ENCODE peak calls at places on chromosomes 4 and X, in ten cellular contexts. G is naive thymus-derived CD8-positive, alpha-beta T cell; L is COR-L47; V is A172; D is ascending aorta; S is CD8-positive, alpha-beta memory T cell; Y is stimulated activated CD4-positive, alpha-beta T cell treated with anti-CD3 and anti-CD28 coated beads, TNF-alpha, amount 100 ng/mL, for 48 hours; Q is ELR; E is NCI-H1092; I is stimulated activated CD8-positive, alpha-beta memory T cell treated with anti-CD3 and anti-CD28 coated beads, Interleukin-7, amount 100 ng/mL, for 24 hours. B is an unnamed sample.

GRCh38 chr4:150145090-150145949 is 67.1 kb downstream of the DCLK2 start:
- DNase-seq in G (no peak), L (no peak), V (peak), D (no peak), S (no peak), Y (no peak), Q (peak), E (no peak), I (no peak), B (no peak)

GRCh38 chrX:135544338-135544948 is 24.0 kb downstream of the INTS6L start:
- DNase-seq in G (no peak), L (no peak), V (no peak), D (no peak), S (no peak), Y (no peak), Q (no peak), E (no peak), I (no peak), B (no peak)

GRCh38 chrX:133645251-133645650 is 230.0 kb upstream of the GPC4 start:
- DNase-seq in G (no peak), L (no peak), V (no peak), D (no peak), S (no peak), Y (no peak), Q (no peak), E (no peak), I (no peak), B (no peak)

GRCh38 chrX:38804481-38805293 is 3.4 kb downstream of the MID1IP1 start:
- DNase-seq in G (peak), L (no peak), V (no peak), D (peak), S (no peak), Y (no peak), Q (peak), E (no peak), I (no peak), B (no peak)

GRCh38 chrX:117895418-117895817 is 221.2 kb downstream of the KLHL13 start:
- DNase-seq in G (no peak), L (no peak), V (no peak), D (no peak), S (no peak), Y (no peak), Q (no peak), E (no peak), I (no peak), B (no peak)

GRCh38 chr4:169621754-169622481 is 1.5 kb downstream of the CLCN3 start:
- DNase-seq in G (no peak), L (peak), V (peak), D (no peak), S (peak), Y (no peak), Q (peak), E (no peak), I (no peak), B (no peak)

GRCh38 chrX:135596495-135596894 is 76.0 kb downstream of the INTS6L start:
- DNase-seq in G (peak), L (peak), V (peak), D (no peak), S (peak), Y (peak), Q (peak), E (peak), I (peak), B (no peak)

GRCh38 chrX:146863566-146863965 is 49.0 kb upstream of the CXorf51A start:
- DNase-seq in G (no peak), L (no peak), V (no peak), D (no peak), S (no peak), Y (no peak), Q (peak), E (no peak), I (no peak), B (no peak)

GRCh38 chr4:85149656-85150055 is 183.2 kb upstream of the WDFY3 start:
- DNase-seq in G (no peak), L (no peak), V (no peak), D (no peak), S (no peak), Y (no peak), Q (peak), E (no peak), I (no peak), B (no peak)

GRCh38 chr4:160983035-160983434 is 1180.8 kb downstream of the FSTL5 start:
- DNase-seq in G (no peak), L (no peak), V (no peak), D (no peak), S (no peak), Y (no peak), Q (no peak), E (no peak), I (no peak), B (no peak)

B was measured in cortex of kidney.